ENCODE peak calls at places on chromosome 6, in six cellular contexts. E is H7; T is activated CD4-positive, alpha-beta T cell treated with anti-CD3 and anti-CD28 coated beads for 24 hours; Y is PC-9; A is GM19239; S is stimulated activated CD8-positive, alpha-beta memory T cell treated with anti-CD3 and anti-CD28 coated beads, Interleukin-4, amount 100 ng/mL, for 1 hour. N is an unnamed sample.

GRCh38 chr6:170032706-170033309 is 258.1 kb downstream of the DLL1 start:
- DNase-seq in E (no peak), T (no peak), Y (no peak), A (no peak), S (no peak), N (no peak)

GRCh38 chr6:124430741-124431140 is 531.5 kb upstream of the RNF217 start:
- DNase-seq in E (no peak), T (no peak), Y (no peak), A (no peak), S (no peak), N (no peak)

GRCh38 chr6:56387621-56388413 is 140.4 kb upstream of the COL21A1 start:
- DNase-seq in E (no peak), T (no peak), Y (peak), A (no peak), S (no peak), N (no peak)

GRCh38 chr6:33621396-33622388 is 570 bp downstream of the ITPR3 start:
- DNase-seq in E (peak), T (peak), Y (peak), A (peak), S (no peak), N (peak)

GRCh38 chr6:19873031-19873430 is 35.9 kb downstream of the ID4 start:
- DNase-seq in E (no peak), T (no peak), Y (no peak), A (no peak), S (no peak), N (peak)

GRCh38 chr6:13664703-13665352 is 46.8 kb downstream of the RANBP9 start:
- DNase-seq in E (no peak), T (no peak), Y (no peak), A (no peak), S (no peak), N (no peak)

GRCh38 chr6:165821754-165822153 is 158.7 kb upstream of the PDE10A start:
- DNase-seq in E (no peak), T (no peak), Y (no peak), A (no peak), S (no peak), N (no peak)

GRCh38 chr6:128410584-128410983 is 109.8 kb downstream of the PTPRK start:
- DNase-seq in E (no peak), T (no peak), Y (no peak), A (no peak), S (no peak), N (no peak)

GRCh38 chr6:163415176-163415619 is 680 bp downstream of the QKI start:
- DNase-seq in E (peak), T (no peak), Y (no peak), A (peak), S (no peak), N (peak)

GRCh38 chr6:168299541-168300511 is 19.8 kb downstream of the DACT2 start:
- DNase-seq in E (no peak), T (no peak), Y (no peak), A (no peak), S (no peak), N (no peak)

GRCh38 chr6:75374913-75375530 is 90.4 kb upstream of the TMEM30A start:
- DNase-seq in E (peak), T (no peak), Y (no peak), A (no peak), S (no peak), N (no peak)

N was measured in WERI-Rb-1.